ENCODE peak calls at places on chromosomes 5 and 9, in five cellular contexts. S is CD8-positive, alpha-beta T cell; G is kidney; R is progenitor cell of endocrine pancreas; B is lung. Q is an unnamed sample.
A peak's percentile ranks its signal among the peaks of the same experiment; 100 is the strongest.

GRCh38 chr5:91223886-91224285 is 159.2 kb downstream of the ARRDC3 start:
- DNase-seq in S (no peak), G (no peak), R (no peak), B (no peak), Q (no peak)

GRCh38 chr9:111613436-111614040 is 14.1 kb upstream of the PTGR1 start:
- DNase-seq in S (no peak), G (no peak), R (no peak), B (no peak), Q (no peak)

GRCh38 chr9:81103597-81104471 is 585.5 kb downstream of the TLE1 start:
- DNase-seq in S (no peak), G (no peak), R (no peak), B (no peak), Q (no peak)

GRCh38 chr9:114110180-114110579 is 11.1 kb upstream of the KIF12 start:
- DNase-seq in S (no peak), G (peak; percentile 1), R (no peak), B (no peak), Q (no peak)

GRCh38 chr5:131677115-131677514 is 42.1 kb upstream of the RAPGEF6 start:
- DNase-seq in S (no peak), G (no peak), R (no peak), B (no peak), Q (no peak)

GRCh38 chr9:77673912-77674791 is 26.0 kb upstream of the GNA14 start:
- DNase-seq in S (no peak), G (no peak), R (no peak), B (no peak), Q (no peak)

GRCh38 chr9:92807757-92808725 is 43.4 kb upstream of the BICD2 start:
- DNase-seq in S (peak; percentile 16), G (no peak), R (no peak), B (no peak), Q (peak; percentile 23)

GRCh38 chr5:3249401-3249800 is 346.2 kb upstream of the IRX1 start:
- DNase-seq in S (no peak), G (no peak), R (no peak), B (no peak), Q (no peak)

GRCh38 chr9:124769451-124770358 is 1.4 kb downstream of the NR6A1 start:
- DNase-seq in S (peak; percentile 10), G (peak; percentile 85), R (no peak), B (no peak), Q (no peak)

GRCh38 chr9:130138791-130139190 is 33.4 kb upstream of the NCS1 start:
- DNase-seq in S (no peak), G (no peak), R (no peak), B (peak; percentile 42), Q (no peak)

GRCh38 chr9:134496413-134497282 is 145.0 kb upstream of the COL5A1 start:
- DNase-seq in S (no peak), G (peak; percentile 65), R (no peak), B (no peak), Q (peak; percentile 16)

GRCh38 chr5:75260708-75261107 is 24.0 kb upstream of the ANKRD31 start:
- DNase-seq in S (no peak), G (no peak), R (no peak), B (no peak), Q (no peak)

GRCh38 chr9:121246821-121247511 is 21.0 kb upstream of the GSN start:
- DNase-seq in S (no peak), G (no peak), R (no peak), B (no peak), Q (no peak)

GRCh38 chr5:10366310-10367297 is 13.1 kb downstream of the MARCHF6 start:
- DNase-seq in S (no peak), G (no peak), R (no peak), B (no peak), Q (no peak)

DNA sequence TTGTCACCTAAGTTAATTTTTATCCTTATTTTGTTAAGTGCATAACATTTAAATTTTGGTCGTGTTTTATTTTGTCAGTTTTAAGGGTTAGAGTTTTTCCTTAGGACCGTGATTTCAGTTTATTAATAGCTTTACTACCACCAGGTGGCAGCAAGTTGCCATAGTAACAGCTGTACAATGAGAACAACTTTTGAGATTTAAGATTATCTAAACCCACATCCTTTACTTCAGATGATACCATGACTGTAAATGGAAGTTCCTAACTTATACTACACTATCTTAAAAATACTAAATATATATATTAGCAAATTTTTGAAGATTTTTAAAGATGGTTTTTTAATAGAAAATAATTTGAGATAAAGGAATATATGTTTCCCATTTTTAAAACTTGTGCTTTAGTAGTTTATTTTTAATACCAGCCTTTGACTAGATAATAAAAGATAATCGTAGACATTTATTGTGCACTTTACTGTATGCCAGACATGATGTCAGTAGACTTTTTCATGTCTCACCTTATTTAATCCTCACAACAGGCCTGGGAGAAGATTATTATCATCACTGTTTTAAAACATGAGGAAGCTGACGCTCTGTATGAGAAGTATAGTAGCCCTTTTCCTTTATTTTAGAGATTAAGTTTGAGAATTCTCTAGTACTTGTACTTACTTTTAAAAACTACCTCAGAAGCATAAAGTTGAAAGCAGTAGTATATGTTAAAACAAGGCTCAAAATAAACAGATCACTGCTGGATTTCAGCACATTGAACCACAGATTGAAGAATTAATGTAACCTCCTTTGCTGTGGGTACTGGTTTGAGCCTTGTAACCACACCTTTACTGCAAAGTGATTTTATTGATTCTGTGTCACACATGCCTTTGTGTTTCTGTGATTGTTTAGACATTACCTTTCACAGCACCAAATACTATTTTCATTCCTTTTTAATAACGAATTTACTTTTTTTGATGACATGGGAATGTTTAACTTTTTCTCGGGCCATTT is 27.5 kb downstream of the SREK1 start:
- DNase-seq in S (peak; percentile 31), G (no peak), R (no peak), B (no peak), Q (peak; percentile 11)
- TF ChIP-seq CTCF in S (peak; percentile 66), G (peak; percentile 45), R (peak; percentile 71), B (peak; percentile 37), Q (peak; percentile 71)

GRCh38 chr5:26329562-26330189 is 708.7 kb downstream of the CDH9 start:
- DNase-seq in S (no peak), G (no peak), R (no peak), B (no peak), Q (no peak)
- TF ChIP-seq CTCF in S (no peak), G (peak; percentile 20), R (peak; percentile 65), B (no peak), Q (peak; percentile 44)

GRCh38 chr9:101530076-101530711 is 3.5 kb upstream of the RNF20 start:
- DNase-seq in S (peak; percentile 52), G (no peak), R (peak; percentile 50), B (peak; percentile 71), Q (peak; percentile 83)

GRCh38 chr9:101536938-101537337 is 3.3 kb downstream of the RNF20 start:
- DNase-seq in S (no peak), G (no peak), R (peak; percentile 22), B (no peak), Q (no peak)

GRCh38 chr9:101528015-101528414 is 5.6 kb upstream of the RNF20 start:
- DNase-seq in S (no peak), G (no peak), R (no peak), B (no peak), Q (no peak)

GRCh38 chr9:101536351-101536750 is 2.7 kb downstream of the RNF20 start:
- DNase-seq in S (no peak), G (no peak), R (no peak), B (no peak), Q (no peak)

GRCh38 chr9:101533334-101534187 is at the start of gene RNF20:
- DNase-seq in S (peak; percentile 99), G (peak; percentile 100), R (peak; percentile 96), B (peak; percentile 100), Q (peak; percentile 100)
- TF ChIP-seq CTCF in S (no peak), G (no peak), R (no peak), B (no peak), Q (no peak)

GRCh38 chr5:98839469-98840383 is 66.3 kb downstream of the RGMB start:
- DNase-seq in S (no peak), G (peak; percentile 55), R (no peak), B (no peak), Q (no peak)

GRCh38 chr5:98840946-98841345 is 67.5 kb downstream of the RGMB start:
- DNase-seq in S (no peak), G (no peak), R (no peak), B (no peak), Q (no peak)

GRCh38 chr5:98836175-98836574 is 62.7 kb downstream of the RGMB start:
- DNase-seq in S (no peak), G (no peak), R (no peak), B (no peak), Q (no peak)
- TF ChIP-seq CTCF in S (no peak), G (no peak), R (no peak), B (no peak), Q (no peak)

GRCh38 chr5:129904667-129905466 is 602 bp downstream of the CHSY3 start:
- DNase-seq in S (no peak), G (peak; percentile 80), R (peak; percentile 18), B (peak; percentile 30), Q (peak; percentile 47)
- TF ChIP-seq CTCF in S (no peak), G (no peak), R (no peak), B (no peak), Q (no peak)

DNA sequence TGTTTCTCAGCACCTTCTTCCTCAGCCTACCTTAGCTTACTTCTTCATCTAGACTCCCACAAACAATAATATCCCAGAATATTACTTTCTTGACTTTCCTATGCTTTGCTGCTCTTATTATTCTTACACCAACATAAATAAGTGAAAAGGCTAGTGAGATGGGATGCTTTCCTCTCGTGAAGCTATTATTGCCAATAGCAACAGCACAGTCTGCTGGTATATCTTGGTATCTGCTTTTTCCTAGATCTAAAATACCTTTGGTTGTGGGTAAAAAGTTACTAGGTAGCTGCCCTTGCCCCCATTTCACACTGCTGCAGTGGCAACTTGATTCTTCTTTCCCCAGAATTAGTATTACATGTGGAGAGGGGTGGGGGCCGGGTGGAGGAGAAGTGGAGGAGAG is 26.1 kb upstream of the GLIPR2 start:
- DNase-seq in S (no peak), G (no peak), R (no peak), B (no peak), Q (no peak)
- TF ChIP-seq CTCF in S (no peak), G (no peak), R (no peak), B (no peak), Q (no peak)

GRCh38 chr9:74379718-74380117 is 117.4 kb upstream of the RORB start:
- DNase-seq in S (no peak), G (no peak), R (peak; percentile 12), B (no peak), Q (no peak)
- TF ChIP-seq CTCF in S (no peak), G (peak; percentile 18), R (peak; percentile 66), B (no peak), Q (peak; percentile 45)

DNA sequence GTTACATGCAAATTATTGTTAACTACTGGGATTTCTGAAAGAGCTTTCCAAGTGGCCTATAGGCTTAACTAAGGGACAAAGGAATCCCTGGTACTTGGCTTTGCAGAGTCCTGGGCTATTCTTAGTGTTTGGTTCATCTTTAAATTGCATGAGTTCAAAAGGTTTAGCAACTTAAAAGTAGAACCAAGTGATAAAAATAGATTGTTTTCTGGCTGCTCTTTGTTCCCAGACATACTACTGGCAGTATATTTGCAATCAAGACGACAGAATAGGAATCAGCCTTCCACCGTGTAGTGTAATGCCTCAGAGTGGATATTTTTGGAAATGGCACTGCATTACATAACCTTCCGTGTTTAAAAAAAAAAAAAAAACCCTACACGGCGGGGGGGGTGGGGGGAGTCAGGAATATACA is 1.0 kb downstream of the NREP start:
- DNase-seq in S (no peak), G (no peak), R (no peak), B (no peak), Q (no peak)
- TF ChIP-seq CTCF in S (no peak), G (no peak), R (no peak), B (no peak), Q (no peak)